ENCODE peak calls at places on chromosomes 11 and 22, in four cellular contexts. N is K562, S is A549, K is IMR-90. P is an unnamed sample.

GRCh38 chr11:32071811-32072210 is 19.1 kb upstream of the RCN1 start:
- DNase-seq in N (no peak), S (peak), K (peak), P (no peak)

GRCh38 chr11:124736738-124737137 is 3.0 kb upstream of the NRGN start:
- DNase-seq in N (no peak), K (no peak), S (no peak), P (no peak)

GRCh38 chr11:93569496-93569895 is 26.3 kb upstream of the SMCO4 start:
- DNase-seq in N (no peak), K (no peak), S (no peak), P (no peak)

GRCh38 chr11:44986315-44986714 is 35.6 kb upstream of the TP53I11 start:
- DNase-seq in N (no peak), K (no peak), S (no peak), P (no peak)

GRCh38 chr11:73223998-73224730 is 6.1 kb downstream of the P2RY2 start:
- DNase-seq in S (no peak), N (no peak), K (no peak), P (no peak)

GRCh38 chr11:129242855-129243254 is 50.7 kb upstream of the ARHGAP32 start:
- DNase-seq in K (no peak), N (no peak), S (no peak), P (no peak)

GRCh38 chr11:20070459-20070858 is 89.8 kb downstream of the DBX1 start:
- DNase-seq in K (peak), S (no peak), N (no peak), P (no peak)

GRCh38 chr11:97702948-97703347 is 1313.1 kb downstream of the JRKL start:
- DNase-seq in N (no peak), S (no peak), K (no peak), P (no peak)

GRCh38 chr11:111601979-111602864 is at the start of gene SIK2:
- DNase-seq in S (peak), K (peak), N (peak), P (peak)

GRCh38 chr11:61390161-61390560 is 2.2 kb upstream of the TMEM216 start:
- DNase-seq in K (peak), S (no peak), N (no peak), P (no peak)

GRCh38 chr11:73157141-73158010 is 15.3 kb upstream of the FCHSD2 start:
- DNase-seq in N (no peak), S (no peak), K (peak), P (no peak)

GRCh38 chr11:61891331-61892084 is at the start of gene FADS3:
- DNase-seq in S (peak), N (peak), K (peak), P (no peak)

GRCh38 chr11:36420025-36420424 is 90.0 kb downstream of the TRAF6 start:
- DNase-seq in K (no peak), N (no peak), S (no peak), P (no peak)

GRCh38 chr22:27655582-27656185 is 145.9 kb downstream of the MN1 start:
- DNase-seq in S (no peak), K (no peak), N (no peak), P (no peak)

GRCh38 chr11:116544721-116545120 is 228.1 kb downstream of the BUD13 start:
- DNase-seq in K (no peak), N (no peak), S (no peak), P (no peak)

GRCh38 chr11:47184711-47185304 is 1.4 kb downstream of the PACSIN3 start:
- DNase-seq in K (no peak), N (no peak), S (no peak), P (no peak)

GRCh38 chr22:28505416-28506156 is 174.1 kb downstream of the TTC28 start:
- DNase-seq in N (no peak), K (no peak), S (no peak), P (no peak)

GRCh38 chr22:31853736-31854500 is 90.4 kb upstream of the YWHAH start:
- DNase-seq in N (no peak), S (no peak), K (peak), P (no peak)

GRCh38 chr11:104968856-104969776 is 742 bp upstream of the CASP4 start:
- DNase-seq in S (no peak), N (no peak), K (peak), P (no peak)

GRCh38 chr11:819943-820649 is 1.4 kb downstream of the PNPLA2 start:
- DNase-seq in K (peak), N (peak), S (peak), P (no peak)

GRCh38 chr11:116348226-116348625 is 424.6 kb downstream of the BUD13 start:
- DNase-seq in K (no peak), N (no peak), S (no peak), P (no peak)

GRCh38 chr22:35554297-35554845 is 13.7 kb downstream of the RASD2 start:
- DNase-seq in N (no peak), K (no peak), S (no peak), P (no peak)

GRCh38 chr11:469684-470667 is 19.9 kb downstream of the PTDSS2 start:
- DNase-seq in N (no peak), S (peak), K (peak), P (no peak)

GRCh38 chr11:60131943-60132342 is 43.5 kb downstream of the MS4A2 start:
- DNase-seq in N (no peak), S (no peak), K (no peak), P (no peak)

GRCh38 chr11:84261707-84262106 is 975.5 kb upstream of the CCDC90B start:
- DNase-seq in N (no peak), K (no peak), S (no peak), P (no peak)

DNA sequence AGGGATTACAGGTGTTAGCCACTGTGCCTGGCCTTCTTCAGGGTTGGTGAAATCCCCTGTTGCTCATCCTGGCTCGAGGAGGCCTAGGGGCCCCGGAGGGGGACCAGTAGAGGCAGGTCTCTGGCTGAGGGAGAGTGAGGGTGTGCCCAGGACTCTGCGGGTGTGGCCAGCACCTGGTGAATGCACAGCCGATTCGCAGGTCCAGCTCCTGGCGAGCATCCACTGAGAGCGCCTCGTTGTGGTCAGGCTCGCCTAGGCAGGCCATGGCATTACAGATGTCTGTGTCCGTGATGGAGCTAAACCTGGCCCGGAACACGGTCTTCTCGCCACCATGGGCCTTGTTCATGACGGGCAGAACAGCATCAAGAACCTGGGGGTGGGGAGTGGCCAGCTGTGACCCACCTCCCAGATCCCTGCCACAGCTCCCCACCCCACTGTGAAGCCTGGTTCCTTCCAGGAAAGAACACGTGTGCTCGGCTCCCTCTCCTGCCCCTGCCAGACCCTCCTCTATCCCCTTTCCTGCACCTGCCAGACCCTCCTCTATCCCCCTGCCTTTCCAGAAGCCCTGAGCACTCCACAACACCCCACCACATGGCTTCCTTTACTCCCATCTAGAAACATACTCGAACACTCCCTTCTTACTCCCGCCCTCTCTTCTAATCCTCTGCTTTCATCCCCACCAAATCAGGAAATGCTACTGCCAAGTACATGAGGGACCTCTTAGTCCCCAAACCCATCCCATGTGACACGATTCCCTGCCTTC is 12.4 kb downstream of the TOP3B start:
- DNase-seq in N (no peak), K (no peak), S (no peak), P (no peak)
- TF ChIP-seq ELK1 in N (no peak), K (no peak), S (no peak), P (no peak)

DNA sequence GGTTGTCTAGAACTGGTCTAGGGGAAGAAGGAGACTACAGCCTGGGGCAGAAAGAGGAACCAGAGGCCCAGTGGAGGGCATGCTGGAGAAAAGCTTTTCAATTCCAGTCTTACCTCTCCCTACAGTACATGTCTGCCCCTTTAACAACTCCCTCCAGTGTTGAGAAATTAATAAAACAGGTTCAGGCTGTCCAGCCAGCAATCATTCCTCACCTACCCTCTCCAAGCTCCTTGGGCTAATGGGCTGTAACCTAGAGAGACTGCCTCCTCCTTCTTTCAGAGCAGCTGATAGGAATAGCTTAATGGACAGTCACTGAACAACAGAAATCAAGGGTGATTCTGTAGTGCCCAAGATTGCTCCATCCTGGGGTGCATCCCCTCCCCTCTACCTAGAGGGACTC is 8.8 kb downstream of the SLC35F2 start:
- DNase-seq in N (no peak), K (no peak), S (no peak), P (no peak)
- TF ChIP-seq ELK1 in N (no peak), K (no peak), S (no peak), P (no peak)

GRCh38 chr11:117822031-117822521 is 2.5 kb downstream of the FXYD2 start:
- DNase-seq in K (no peak), S (no peak), N (peak), P (no peak)
- TF ChIP-seq ELK1 in K (no peak), S (no peak), N (no peak), P (no peak)

GRCh38 chr22:46011627-46012181 is 34.7 kb upstream of the WNT7B start:
- DNase-seq in K (no peak), N (no peak), S (no peak), P (no peak)

GRCh38 chr22:46012182-46012880 is 35.4 kb upstream of the WNT7B start:
- DNase-seq in K (no peak), N (no peak), S (no peak), P (no peak)

GRCh38 chr22:46010177-46010867 is 33.4 kb upstream of the WNT7B start:
- DNase-seq in N (no peak), K (peak), S (no peak), P (no peak)

GRCh38 chr22:46009730-46010129 is 32.8 kb upstream of the WNT7B start:
- DNase-seq in K (no peak), S (no peak), N (no peak), P (no peak)

GRCh38 chr22:46010951-46011626 is 34.1 kb upstream of the WNT7B start:
- DNase-seq in S (no peak), K (no peak), N (no peak), P (no peak)
- TF ChIP-seq ELK1 in S (no peak), K (no peak), N (no peak), P (no peak)

GRCh38 chr22:44597616-44598015 is 99.6 kb upstream of the RTL6 start:
- DNase-seq in K (peak), S (no peak), N (no peak), P (no peak)
- TF ChIP-seq ELK1 in K (no peak), S (no peak), N (no peak), P (no peak)

GRCh38 chr22:38235240-38235850 is 33.6 kb downstream of the MAFF start:
- DNase-seq in S (no peak), K (no peak), N (no peak), P (no peak)

GRCh38 chr22:38240734-38241252 is 32.0 kb downstream of the TMEM184B start:
- DNase-seq in K (peak), N (peak), S (peak), P (no peak)

GRCh38 chr22:38236786-38237185 is 35.0 kb downstream of the MAFF start:
- DNase-seq in S (no peak), N (no peak), K (no peak), P (no peak)

GRCh38 chr22:38238519-38239051 is 34.2 kb downstream of the TMEM184B start:
- DNase-seq in S (no peak), N (no peak), K (peak), P (no peak)

GRCh38 chr22:38239101-38239761 is 33.6 kb downstream of the TMEM184B start:
- DNase-seq in N (no peak), K (peak), S (peak), P (no peak)
- TF ChIP-seq ELK1 in N (no peak), K (no peak), S (no peak), P (no peak)

P was measured in GM12878.